ENCODE peak calls at places on chromosomes 5 and 9, in nine cellular contexts. F, W, A, K, H, X, J, B and Q are unnamed samples.

GRCh38 chr5:59296317-59297264 is 596.9 kb downstream of the PDE4D start:
- DNase-seq in F (no peak), K (peak; percentile 62), W (peak; percentile 3), H (no peak), A (no peak), J (peak; percentile 69), X (peak; percentile 59), B (no peak), Q (no peak)

GRCh38 chr9:35162605-35163315 is 951 bp downstream of the UNC13B start:
- DNase-seq in X (peak; percentile 38), W (no peak), J (peak; percentile 8), K (peak; percentile 12), F (no peak), H (no peak), B (peak; percentile 28), A (no peak), Q (no peak)

GRCh38 chr5:159052282-159053011 is 47.3 kb downstream of the EBF1 start:
- DNase-seq in J (no peak), A (no peak), K (no peak), W (no peak), H (no peak), X (peak; percentile 85), F (no peak), B (no peak), Q (no peak)

GRCh38 chr9:35728041-35728971 is 3.7 kb downstream of the TLN1 start:
- DNase-seq in B (peak; percentile 43), X (peak; percentile 90), K (peak; percentile 68), W (peak; percentile 90), J (peak; percentile 83), A (no peak), H (peak; percentile 48), F (peak; percentile 76), Q (peak; percentile 70)

GRCh38 chr9:75810063-75810462 is 80.4 kb upstream of the PCSK5 start:
- DNase-seq in F (no peak), A (no peak), W (no peak), X (no peak), J (no peak), K (no peak), B (no peak), H (no peak), Q (no peak)

GRCh38 chr5:75667586-75667985 is 49.7 kb downstream of the POC5 start:
- DNase-seq in A (no peak), X (no peak), K (no peak), B (no peak), H (no peak), F (no peak), J (peak; percentile 6), W (no peak), Q (no peak)

GRCh38 chr9:18012170-18012569 is 433.3 kb downstream of the SH3GL2 start:
- DNase-seq in J (no peak), F (no peak), X (no peak), A (no peak), H (no peak), W (no peak), B (no peak), K (no peak), Q (no peak)

GRCh38 chr5:64315778-64316177 is 150.1 kb downstream of the RNF180 start:
- DNase-seq in X (peak; percentile 23), J (no peak), K (no peak), F (no peak), A (no peak), H (no peak), W (no peak), B (no peak), Q (no peak)

GRCh38 chr9:116697341-116697740 is 10.2 kb downstream of the TRIM32 start:
- DNase-seq in H (no peak), F (no peak), A (no peak), B (no peak), X (peak; percentile 39), J (no peak), W (peak; percentile 75), K (peak; percentile 66), Q (no peak)

GRCh38 chr9:107674937-107675277 is 185.3 kb upstream of the KLF4 start:
- DNase-seq in J (no peak), H (no peak), B (no peak), K (no peak), W (no peak), A (no peak), F (no peak), X (peak; percentile 38), Q (no peak)